ENCODE peak calls at places on chromosomes 3 and 15, in four cellular contexts. K, X, U and O are unnamed samples.

GRCh38 chr3:112397529-112397928 is 64.6 kb downstream of the CD200 start:
- DNase-seq in K (no peak), X (no peak), U (no peak), O (no peak)

GRCh38 chr15:74201656-74202420 is 749 bp downstream of the STRA6 start:
- DNase-seq in K (no peak), X (no peak), U (no peak), O (peak)

GRCh38 chr3:112656045-112656444 is 15.1 kb upstream of the CCDC80 start:
- DNase-seq in K (peak), X (no peak), U (no peak), O (no peak)

GRCh38 chr15:89177633-89178306 is 43.6 kb downstream of the RLBP1 start:
- DNase-seq in K (peak), X (peak), U (peak), O (peak)

GRCh38 chr3:59081071-59081470 is 31.2 kb upstream of the CFAP20DC start:
- DNase-seq in K (no peak), X (no peak), U (no peak), O (no peak)

GRCh38 chr15:73051402-73051810 is 857 bp upstream of the NEO1 start:
- DNase-seq in K (no peak), X (no peak), U (no peak), O (no peak)

GRCh38 chr15:98422086-98422478 is 226.3 kb upstream of the IGF1R start:
- DNase-seq in K (no peak), X (no peak), U (no peak), O (no peak)

GRCh38 chr3:146156801-146157310 is 4.1 kb downstream of the PLOD2 start:
- DNase-seq in K (no peak), X (no peak), U (no peak), O (no peak)

GRCh38 chr15:48433226-48433886 is 102.1 kb downstream of the DUT start:
- DNase-seq in K (peak), X (no peak), U (no peak), O (no peak)

GRCh38 chr3:171772427-171773056 is 37.7 kb downstream of the PLD1 start:
- DNase-seq in K (peak), X (peak), U (peak), O (peak)

GRCh38 chr3:195209836-195210551 is 61.0 kb downstream of the XXYLT1 start:
- DNase-seq in K (peak), X (no peak), U (no peak), O (peak)

GRCh38 chr15:32979710-32980109 is 214.8 kb downstream of the FMN1 start:
- DNase-seq in K (peak), X (no peak), U (no peak), O (no peak)

GRCh38 chr3:55662683-55663082 is 175.6 kb upstream of the WNT5A start:
- DNase-seq in K (peak), X (no peak), U (no peak), O (no peak)

GRCh38 chr3:48402907-48403306 is 27.0 kb downstream of the PLXNB1 start:
- DNase-seq in K (no peak), X (no peak), U (no peak), O (no peak)

GRCh38 chr3:190375250-190375649 is 12.7 kb upstream of the CLDN16 start:
- DNase-seq in K (no peak), X (no peak), U (no peak), O (no peak)

GRCh38 chr3:144039661-144040060 is 68.0 kb downstream of the DIPK2A start:
- DNase-seq in K (peak), X (no peak), U (no peak), O (no peak)

GRCh38 chr3:149134560-149134959 is 5.1 kb downstream of the HPS3 start:
- DNase-seq in K (peak), X (no peak), U (no peak), O (peak)